ENCODE peak calls at places on chromosomes 12 and 14, in five cellular contexts. W is sigmoid colon, U is nucleus accumbens, Z is CD14-positive monocyte, K is lower leg skin. G is an unnamed sample.
A peak's percentile ranks its signal among the peaks of the same experiment; 100 is the strongest.

GRCh38 chr12:77559400-77560074 is 271.2 kb upstream of the NAV3 start:
- DNase-seq in W (no peak), U (no peak), Z (peak; percentile 28), K (no peak), G (no peak)

GRCh38 chr12:115037830-115038229 is 353.9 kb upstream of the TBX3 start:
- DNase-seq in W (no peak), U (no peak), Z (no peak), K (no peak), G (no peak)

GRCh38 chr12:30696486-30696885 is 817 bp upstream of the IPO8 start:
- DNase-seq in W (no peak), U (no peak), Z (no peak), K (no peak), G (no peak)

GRCh38 chr14:59582845-59583509 is 6.4 kb upstream of the CCDC175 start:
- DNase-seq in W (no peak), U (no peak), Z (no peak), K (no peak), G (no peak)

GRCh38 chr14:80519002-80519401 is 307.7 kb upstream of the DIO2 start:
- DNase-seq in W (no peak), U (no peak), Z (no peak), K (no peak), G (no peak)

GRCh38 chr14:32337759-32338158 is 8.7 kb downstream of the AKAP6 start:
- DNase-seq in W (no peak), U (no peak), Z (no peak), K (no peak), G (no peak)

GRCh38 chr12:81086342-81086741 is 8.5 kb downstream of the ACSS3 start:
- DNase-seq in W (no peak), U (no peak), Z (no peak), K (no peak), G (no peak)

GRCh38 chr12:1443421-1444141 is 150.8 kb downstream of the FBXL14 start:
- DNase-seq in W (peak; percentile 65), U (no peak), Z (no peak), K (no peak), G (no peak)

GRCh38 chr12:66596189-66596588 is 82.7 kb downstream of the GRIP1 start:
- DNase-seq in W (no peak), U (no peak), Z (no peak), K (no peak), G (no peak)

GRCh38 chr12:109115404-109115757 is 1.0 kb upstream of the ACACB start:
- DNase-seq in W (no peak), U (no peak), Z (no peak), K (no peak), G (no peak)

GRCh38 chr14:100531152-100531551 is 56.1 kb downstream of the BEGAIN start:
- DNase-seq in W (peak; percentile 44), U (no peak), Z (no peak), K (peak; percentile 48), G (no peak)

GRCh38 chr14:104106471-104106991 is 21.0 kb downstream of the ASPG start:
- DNase-seq in W (no peak), U (no peak), Z (peak; percentile 41), K (peak; percentile 82), G (no peak)

GRCh38 chr12:3700861-3701260 is 52.0 kb downstream of the CRACR2A start:
- DNase-seq in W (no peak), U (no peak), Z (no peak), K (no peak), G (no peak)

GRCh38 chr12:49358548-49359141 is 8.6 kb upstream of the SPATS2 start:
- DNase-seq in W (no peak), U (peak; percentile 29), Z (no peak), K (no peak), G (peak; percentile 18)

GRCh38 chr14:37599527-37600368 is 4.3 kb downstream of the TTC6 start:
- DNase-seq in W (no peak), U (no peak), Z (no peak), K (no peak), G (no peak)

GRCh38 chr12:121397521-121397920 is 2.4 kb upstream of the RNF34 start:
- DNase-seq in W (no peak), U (no peak), Z (no peak), K (peak; percentile 37), G (no peak)

GRCh38 chr14:36524220-36524837 is 4.3 kb upstream of the NKX2-1 start:
- DNase-seq in W (no peak), U (no peak), Z (no peak), K (no peak), G (no peak)

GRCh38 chr12:126361804-126362203 is 1296.6 kb downstream of the AACS start:
- DNase-seq in W (no peak), U (no peak), Z (no peak), K (no peak), G (no peak)

GRCh38 chr12:128316981-128317526 is 50.1 kb downstream of the TMEM132C start:
- DNase-seq in W (no peak), U (no peak), Z (no peak), K (no peak), G (no peak)

GRCh38 chr14:78164226-78164853 is 5.8 kb upstream of the NRXN3 start:
- DNase-seq in W (no peak), U (peak; percentile 37), Z (no peak), K (no peak), G (no peak)

GRCh38 chr14:96409701-96410100 is 17.8 kb downstream of the AK7 start:
- DNase-seq in W (no peak), U (no peak), Z (no peak), K (no peak), G (no peak)

GRCh38 chr14:65169351-65169750 is 67.0 kb upstream of the MAX start:
- DNase-seq in W (no peak), U (peak; percentile 13), Z (no peak), K (no peak), G (no peak)

GRCh38 chr12:3789838-3790237 is 36.9 kb upstream of the CRACR2A start:
- DNase-seq in W (no peak), U (no peak), Z (no peak), K (no peak), G (no peak)

GRCh38 chr14:72745991-72746980 is 147.6 kb downstream of the DPF3 start:
- DNase-seq in W (no peak), U (no peak), Z (no peak), K (peak; percentile 74), G (no peak)

GRCh38 chr14:102699416-102700110 is 77.7 kb upstream of the TRAF3 start:
- DNase-seq in W (no peak), U (no peak), Z (no peak), K (no peak), G (no peak)

GRCh38 chr14:64680013-64680674 is 24.1 kb upstream of the PLEKHG3 start:
- DNase-seq in W (no peak), U (peak; percentile 71), Z (no peak), K (no peak), G (no peak)

GRCh38 chr12:52521581-52522266 is 1.5 kb upstream of the KRT5 start:
- DNase-seq in W (no peak), U (no peak), Z (no peak), K (peak; percentile 83), G (no peak)

GRCh38 chr14:31944256-31945073 is 132.6 kb upstream of the ARHGAP5 start:
- DNase-seq in W (no peak), U (no peak), Z (no peak), K (no peak), G (no peak)

GRCh38 chr12:119088917-119089667 is 89.6 kb upstream of the HSPB8 start:
- DNase-seq in W (no peak), U (no peak), Z (no peak), K (no peak), G (no peak)

GRCh38 chr12:45503887-45504286 is 225.6 kb upstream of the ARID2 start:
- DNase-seq in W (no peak), U (no peak), Z (no peak), K (no peak), G (no peak)

GRCh38 chr14:81464253-81465001 is 64.3 kb upstream of the STON2 start:
- DNase-seq in W (no peak), U (peak; percentile 6), Z (no peak), K (no peak), G (no peak)

GRCh38 chr12:116577149-116577548 is 18.0 kb downstream of the MAP1LC3B2 start:
- DNase-seq in W (no peak), U (no peak), Z (no peak), K (no peak), G (no peak)

GRCh38 chr14:68486809-68487208 is 306.1 kb downstream of the ZFP36L1 start:
- DNase-seq in W (no peak), U (no peak), Z (no peak), K (no peak), G (no peak)

G was measured in SIG-M5.